ENCODE peak calls at places on chromosomes 6 and 20, in ten cellular contexts. H is Peyer's patch; U is CD8-positive, alpha-beta T cell; M is coronary artery; A is CD4-positive, alpha-beta T cell; R is spleen; G is OCI-LY7; X is CD4-positive, CD25-positive, alpha-beta regulatory T cell; B is prostate gland; F is CD4-positive, alpha-beta memory T cell. V is an unnamed sample.

GRCh38 chr6:53411451-53411850 is 62.7 kb upstream of the ELOVL5 start:
- DNase-seq in H (no peak), U (no peak), M (no peak), A (no peak), R (no peak), G (no peak), X (no peak), B (no peak), F (no peak), V (no peak)

GRCh38 chr6:36297511-36297910 is 27.7 kb downstream of the PNPLA1 start:
- DNase-seq in H (no peak), U (no peak), M (no peak), A (no peak), R (no peak), G (no peak), X (no peak), B (no peak), F (no peak), V (no peak)

GRCh38 chr6:109769213-109769612 is 78.1 kb downstream of the FIG4 start:
- DNase-seq in H (no peak), U (no peak), M (no peak), A (no peak), R (no peak), G (peak), X (no peak), B (no peak), F (no peak), V (no peak)

GRCh38 chr6:113439861-113440260 is 417.3 kb upstream of the MARCKS start:
- DNase-seq in H (no peak), U (no peak), M (no peak), A (no peak), R (no peak), G (no peak), X (no peak), B (no peak), F (no peak), V (no peak)

GRCh38 chr6:35638679-35639078 is 50.0 kb downstream of the FKBP5 start:
- DNase-seq in H (no peak), U (no peak), M (no peak), A (no peak), R (no peak), G (no peak), X (no peak), B (no peak), F (no peak), V (no peak)

GRCh38 chr6:166167801-166168615 is at the start of gene TBXT:
- DNase-seq in H (no peak), U (no peak), M (no peak), A (no peak), R (no peak), G (peak), X (no peak), B (no peak), F (no peak), V (peak)

GRCh38 chr6:156262014-156262413 is 515.2 kb upstream of the ARID1B start:
- DNase-seq in H (no peak), U (no peak), M (no peak), A (no peak), R (no peak), G (no peak), X (no peak), B (peak), F (no peak), V (peak)

GRCh38 chr20:51385941-51386530 is 156.5 kb downstream of the NFATC2 start:
- DNase-seq in H (peak), U (no peak), M (no peak), A (no peak), R (peak), G (peak), X (peak), B (no peak), F (peak), V (no peak)

GRCh38 chr6:147467463-147467862 is 41.0 kb upstream of the SAMD5 start:
- DNase-seq in H (no peak), U (no peak), M (no peak), A (no peak), R (no peak), G (no peak), X (no peak), B (no peak), F (no peak), V (no peak)

GRCh38 chr6:68427630-68428029 is 207.5 kb upstream of the ADGRB3 start:
- DNase-seq in H (no peak), U (no peak), M (no peak), A (no peak), R (no peak), G (no peak), X (no peak), B (no peak), F (no peak), V (no peak)

GRCh38 chr6:50785921-50786320 is 32.8 kb upstream of the TFAP2B start:
- DNase-seq in H (no peak), U (no peak), M (no peak), A (no peak), R (no peak), G (no peak), X (no peak), B (no peak), F (no peak), V (no peak)

GRCh38 chr6:157075549-157076426 is 247.5 kb downstream of the TMEM242 start:
- DNase-seq in H (no peak), U (no peak), M (no peak), A (no peak), R (no peak), G (no peak), X (no peak), B (no peak), F (no peak), V (no peak)

GRCh38 chr6:150899231-150899630 is 33.7 kb downstream of the MTHFD1L start:
- DNase-seq in H (no peak), U (no peak), M (no peak), A (no peak), R (no peak), G (no peak), X (no peak), B (no peak), F (no peak), V (no peak)

GRCh38 chr6:131367206-131367873 is 205.7 kb upstream of the ARG1 start:
- DNase-seq in H (no peak), U (no peak), M (no peak), A (no peak), R (no peak), G (peak), X (no peak), B (no peak), F (no peak), V (no peak)

GRCh38 chr6:88209301-88209700 is 43.2 kb upstream of the CNR1 start:
- DNase-seq in H (no peak), U (no peak), M (no peak), A (no peak), R (no peak), G (no peak), X (no peak), B (no peak), F (no peak), V (no peak)

GRCh38 chr20:58650181-58650775 is 805 bp upstream of the STX16 start:
- DNase-seq in H (peak), U (no peak), M (no peak), A (no peak), R (peak), G (no peak), X (peak), B (no peak), F (peak), V (peak)

GRCh38 chr20:51121901-51122412 is 99.0 kb upstream of the KCNG1 start:
- DNase-seq in H (no peak), U (no peak), M (no peak), A (no peak), R (no peak), G (no peak), X (no peak), B (peak), F (no peak), V (no peak)

GRCh38 chr6:70673601-70674000 is 5.9 kb downstream of the SMAP1 start:
- DNase-seq in H (no peak), U (no peak), M (no peak), A (no peak), R (no peak), G (no peak), X (no peak), B (no peak), F (no peak), V (no peak)

GRCh38 chr6:36924131-36924530 is 30.4 kb upstream of the PI16 start:
- DNase-seq in H (no peak), U (no peak), M (no peak), A (no peak), R (no peak), G (no peak), X (no peak), B (no peak), F (no peak), V (no peak)

GRCh38 chr6:70652216-70652615 is 15.5 kb upstream of the SMAP1 start:
- DNase-seq in H (no peak), U (no peak), M (no peak), A (no peak), R (no peak), G (no peak), X (no peak), B (no peak), F (no peak), V (no peak)

GRCh38 chr6:393391-394221 is 2.1 kb downstream of the IRF4 start:
- DNase-seq in H (no peak), U (no peak), M (peak), A (no peak), R (peak), G (peak), X (no peak), B (no peak), F (peak), V (no peak)

GRCh38 chr6:148445116-148445515 is 102.5 kb downstream of the SASH1 start:
- DNase-seq in H (no peak), U (no peak), M (no peak), A (no peak), R (no peak), G (no peak), X (no peak), B (no peak), F (no peak), V (no peak)

GRCh38 chr6:163793584-163793983 is 379.1 kb downstream of the QKI start:
- DNase-seq in H (no peak), U (no peak), M (no peak), A (no peak), R (no peak), G (no peak), X (no peak), B (no peak), F (no peak), V (no peak)

GRCh38 chr6:15299430-15300131 is 53.7 kb downstream of the JARID2 start:
- DNase-seq in H (peak), U (peak), M (no peak), A (no peak), R (peak), G (peak), X (no peak), B (no peak), F (no peak), V (no peak)

GRCh38 chr6:30130887-30131862 is 4.8 kb upstream of the TRIM40 start:
- DNase-seq in H (peak), U (peak), M (no peak), A (peak), R (peak), G (peak), X (peak), B (peak), F (peak), V (peak)

GRCh38 chr6:167401525-167402194 is 76.8 kb downstream of the TTLL2 start:
- DNase-seq in H (no peak), U (no peak), M (peak), A (no peak), R (peak), G (no peak), X (no peak), B (no peak), F (no peak), V (peak)

GRCh38 chr20:1513801-1514200 is 22.6 kb upstream of the SIRPB2 start:
- DNase-seq in H (no peak), U (no peak), M (no peak), A (no peak), R (no peak), G (no peak), X (no peak), B (no peak), F (no peak), V (no peak)

GRCh38 chr20:61608275-61609085 is 356.4 kb downstream of the CDH4 start:
- DNase-seq in H (no peak), U (no peak), M (no peak), A (no peak), R (no peak), G (peak), X (no peak), B (no peak), F (no peak), V (peak)

GRCh38 chr6:36633370-36633769 is 39.2 kb downstream of the SRSF3 start:
- DNase-seq in H (no peak), U (no peak), M (no peak), A (no peak), R (no peak), G (no peak), X (no peak), B (no peak), F (no peak), V (no peak)

GRCh38 chr6:90870561-90870960 is 283.7 kb upstream of the MAP3K7 start:
- DNase-seq in H (no peak), U (no peak), M (no peak), A (no peak), R (no peak), G (no peak), X (no peak), B (no peak), F (no peak), V (no peak)

GRCh38 chr6:63674635-63675034 is 39.0 kb downstream of the PHF3 start:
- DNase-seq in H (no peak), U (no peak), M (no peak), A (no peak), R (no peak), G (no peak), X (no peak), B (no peak), F (no peak), V (no peak)

GRCh38 chr6:107629545-107630147 is 139.7 kb downstream of the SOBP start:
- DNase-seq in H (no peak), U (no peak), M (no peak), A (no peak), R (no peak), G (no peak), X (no peak), B (no peak), F (no peak), V (no peak)

GRCh38 chr6:127186889-127187288 is 68.4 kb downstream of the RSPO3 start:
- DNase-seq in H (peak), U (peak), M (no peak), A (peak), R (peak), G (peak), X (peak), B (no peak), F (peak), V (peak)

GRCh38 chr20:35021063-35021462 is 65.4 kb downstream of the MYH7B start:
- DNase-seq in H (no peak), U (no peak), M (no peak), A (no peak), R (no peak), G (no peak), X (no peak), B (no peak), F (no peak), V (no peak)

GRCh38 chr20:35020108-35021031 is 64.7 kb downstream of the MYH7B start:
- DNase-seq in H (no peak), U (no peak), M (no peak), A (no peak), R (no peak), G (no peak), X (no peak), B (no peak), F (no peak), V (no peak)

GRCh38 chr20:35021831-35022230 is 66.2 kb downstream of the MYH7B start:
- DNase-seq in H (no peak), U (no peak), M (no peak), A (no peak), R (no peak), G (no peak), X (no peak), B (no peak), F (no peak), V (no peak)

GRCh38 chr20:35025116-35025515 is 67.5 kb downstream of the TRPC4AP start:
- DNase-seq in H (no peak), U (no peak), M (no peak), A (no peak), R (no peak), G (no peak), X (no peak), B (no peak), F (no peak), V (no peak)

GRCh38 chr20:35023624-35024023 is 68.0 kb downstream of the MYH7B start:
- DNase-seq in H (no peak), U (no peak), M (no peak), A (no peak), R (no peak), G (no peak), X (no peak), B (no peak), F (no peak), V (no peak)
- H3K27ac ChIP-seq in H (no peak), U (no peak), M (no peak), A (no peak), R (no peak), G (no peak), X (no peak), B (no peak), F (no peak), V (no peak)

GRCh38 chr6:56765494-56765893 is 122.8 kb upstream of the DST start:
- DNase-seq in H (no peak), U (no peak), M (no peak), A (no peak), R (no peak), G (no peak), X (no peak), B (no peak), F (no peak), V (no peak)

GRCh38 chr6:56760842-56761241 is 118.2 kb upstream of the DST start:
- DNase-seq in H (no peak), U (no peak), M (no peak), A (no peak), R (no peak), G (no peak), X (no peak), B (no peak), F (no peak), V (no peak)

GRCh38 chr6:56766139-56766805 is 123.6 kb upstream of the DST start:
- DNase-seq in H (no peak), U (no peak), M (no peak), A (no peak), R (no peak), G (no peak), X (no peak), B (no peak), F (no peak), V (no peak)

GRCh38 chr6:56766806-56767178 is 124.1 kb upstream of the DST start:
- DNase-seq in H (no peak), U (no peak), M (no peak), A (no peak), R (no peak), G (no peak), X (no peak), B (no peak), F (no peak), V (no peak)

DNA sequence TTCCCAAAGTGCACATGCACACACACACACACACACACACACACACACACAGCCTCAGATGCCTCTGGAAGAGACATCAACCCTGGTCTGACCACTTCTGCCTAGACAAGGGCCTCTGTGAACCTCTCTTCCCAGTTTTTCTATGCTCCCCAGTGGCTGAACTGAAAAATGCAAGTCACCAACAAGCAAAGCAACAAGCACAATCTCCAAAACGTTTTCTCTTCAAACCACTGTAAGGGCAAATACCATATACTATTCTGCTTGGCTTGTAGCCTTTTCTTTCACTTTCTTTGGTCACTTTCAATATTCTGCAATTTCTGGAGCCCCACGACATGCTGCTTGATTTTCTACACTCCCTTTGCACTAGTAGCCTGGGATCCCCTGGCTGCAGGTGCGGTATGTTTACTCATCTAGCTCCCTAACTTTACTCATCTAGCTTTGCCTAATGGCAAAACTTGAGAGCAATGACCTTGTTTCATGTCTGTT is 121.4 kb upstream of the DST start:
- DNase-seq in H (no peak), U (no peak), M (no peak), A (no peak), R (no peak), G (no peak), X (no peak), B (no peak), F (no peak), V (peak)
- H3K27ac ChIP-seq in H (no peak), U (no peak), M (no peak), A (no peak), R (no peak), G (no peak), X (no peak), B (no peak), F (no peak), V (no peak)

DNA sequence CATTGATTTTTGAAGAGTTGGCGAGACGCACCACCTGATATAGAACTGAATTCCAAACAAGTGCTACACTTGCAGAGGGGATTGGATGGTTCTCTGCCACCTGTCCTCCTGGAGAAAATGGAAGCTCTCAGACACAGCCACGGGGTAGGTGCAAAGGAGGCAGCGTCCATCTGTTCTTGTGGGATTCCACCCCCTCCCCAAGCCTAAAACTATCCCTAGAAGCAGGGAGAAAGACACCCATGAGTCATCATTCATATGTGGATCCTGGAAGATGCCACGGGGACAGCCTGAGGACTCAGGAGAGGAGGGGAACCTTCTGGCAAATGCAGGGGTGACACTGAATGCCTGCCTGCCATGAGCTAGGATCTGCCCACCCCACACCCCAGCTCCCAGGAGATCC is 171.3 kb upstream of the CST7 start:
- DNase-seq in H (no peak), U (no peak), M (no peak), A (no peak), R (peak), G (no peak), X (no peak), B (no peak), F (no peak), V (no peak)
- H3K27ac ChIP-seq in H (no peak), U (no peak), M (no peak), A (no peak), R (no peak), G (no peak), X (no peak), B (no peak), F (no peak), V (no peak)

DNA sequence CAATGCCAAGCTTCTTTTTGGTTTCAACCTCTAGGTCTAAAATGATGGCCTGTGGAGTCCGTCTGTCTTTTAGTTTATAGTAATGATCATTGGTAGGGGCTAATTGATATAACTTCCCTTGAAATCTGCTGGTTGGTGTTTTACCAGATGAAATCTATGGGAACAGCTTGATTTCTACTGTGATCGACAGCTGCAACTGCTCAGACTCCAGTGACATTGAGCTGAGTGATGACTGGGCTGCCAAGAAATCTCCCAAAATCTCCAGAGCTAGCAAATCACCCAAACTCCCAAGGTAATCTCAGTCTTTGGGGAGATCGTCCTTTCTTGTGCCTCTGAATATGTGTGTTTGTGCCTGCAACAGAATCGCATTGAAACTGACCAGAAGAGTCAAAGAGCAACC is 70.5 kb upstream of the TMEM181 start:
- DNase-seq in H (no peak), U (no peak), M (no peak), A (no peak), R (no peak), G (no peak), X (no peak), B (no peak), F (no peak), V (no peak)
- H3K27ac ChIP-seq in H (no peak), U (no peak), M (no peak), A (no peak), R (no peak), G (no peak), X (no peak), B (no peak), F (no peak), V (no peak)

GRCh38 chr20:45174434-45175364 is at the start of gene PI3:
- DNase-seq in H (no peak), U (no peak), M (no peak), A (no peak), R (no peak), G (no peak), X (no peak), B (no peak), F (no peak), V (no peak)

GRCh38 chr20:45176526-45176925 is 1.8 kb downstream of the PI3 start:
- DNase-seq in H (no peak), U (no peak), M (no peak), A (no peak), R (no peak), G (no peak), X (no peak), B (no peak), F (no peak), V (no peak)

GRCh38 chr20:45179166-45179565 is 4.5 kb downstream of the PI3 start:
- DNase-seq in H (no peak), U (no peak), M (no peak), A (no peak), R (no peak), G (no peak), X (no peak), B (no peak), F (no peak), V (no peak)

DNA sequence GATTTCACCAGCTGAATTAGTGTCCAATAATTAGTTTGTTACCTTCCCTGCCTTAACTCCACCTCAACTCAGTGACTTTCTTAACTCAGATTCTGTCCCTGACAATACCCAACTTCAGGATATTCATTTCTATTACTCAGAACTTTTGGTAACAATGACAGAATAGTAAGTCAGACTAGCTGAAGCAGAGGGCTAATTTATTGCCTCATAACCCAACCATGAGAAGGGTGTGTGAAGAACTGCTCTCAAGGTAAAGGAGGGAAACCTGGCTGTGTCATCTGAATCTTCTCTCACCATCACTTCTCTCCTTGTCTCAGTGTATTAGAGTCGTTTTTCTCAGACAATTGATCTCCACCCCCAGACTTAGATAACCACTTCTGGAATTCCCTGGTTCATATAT is 1.2 kb upstream of the PI3 start:
- DNase-seq in H (no peak), U (no peak), M (no peak), A (no peak), R (no peak), G (no peak), X (no peak), B (no peak), F (no peak), V (no peak)
- H3K27ac ChIP-seq in H (no peak), U (no peak), M (no peak), A (no peak), R (no peak), G (no peak), X (no peak), B (no peak), F (no peak), V (no peak)

V was measured in thyroid gland.